ENCODE peak calls at places on chromosomes 16 and 17, in ten cellular contexts. M is cardiac fibroblast, V is brain microvascular endothelial cell, Z is A549, O is right lobe of liver, Q is OCI-LY7, Y is cardiac muscle cell, S is heart right ventricle, J is esophagus muscularis mucosa, I is dorsolateral prefrontal cortex. G is an unnamed sample.

GRCh38 chr16:74297296-74297665 is 667 bp downstream of the PSMD7 start:
- DNase-seq in S (no peak), M (peak), Z (no peak), Q (peak), Y (peak), J (no peak), I (peak), V (peak), O (peak), G (no peak)

GRCh38 chr16:13351651-13352217 is 450.3 kb downstream of the SHISA9 start:
- DNase-seq in I (no peak), O (no peak), Z (no peak), S (no peak), M (no peak), V (no peak), Y (no peak), Q (no peak), J (no peak), G (no peak)

GRCh38 chr17:29667969-29668368 is 45.3 kb upstream of the CORO6 start:
- DNase-seq in V (no peak), S (peak), Q (no peak), J (no peak), I (no peak), M (no peak), O (no peak), Z (no peak), Y (peak), G (no peak)

GRCh38 chr17:56785396-56785795 is 48.3 kb downstream of the C17orf67 start:
- DNase-seq in V (no peak), S (no peak), O (no peak), M (peak), Q (no peak), Y (no peak), I (no peak), Z (no peak), J (no peak), G (no peak)

GRCh38 chr16:70468776-70469525 is 14.6 kb downstream of the FCSK start:
- DNase-seq in I (no peak), O (no peak), Q (no peak), S (no peak), V (no peak), J (no peak), M (no peak), Y (no peak), Z (no peak), G (no peak)

GRCh38 chr17:28599311-28600184 is 723 bp upstream of the SPAG5 start:
- DNase-seq in O (peak), Q (peak), Y (no peak), J (no peak), I (peak), V (peak), S (peak), Z (peak), M (peak), G (no peak)

GRCh38 chr17:50603340-50603739 is 31.3 kb upstream of the ABCC3 start:
- DNase-seq in S (no peak), J (no peak), M (no peak), Q (peak), O (no peak), Z (peak), V (no peak), Y (no peak), I (no peak), G (no peak)

GRCh38 chr16:30557397-30557949 is 701 bp downstream of the ZNF764 start:
- DNase-seq in Y (no peak), O (no peak), J (no peak), S (no peak), V (no peak), Q (peak), M (no peak), Z (no peak), I (no peak), G (no peak)

GRCh38 chr17:74528491-74529199 is 2.6 kb downstream of the CD300LB start:
- DNase-seq in Z (no peak), J (peak), I (peak), Q (peak), O (no peak), M (no peak), S (peak), V (no peak), Y (no peak), G (peak)

GRCh38 chr17:20988001-20988641 is 54.7 kb downstream of the USP22 start:
- DNase-seq in J (no peak), Y (no peak), O (no peak), Z (no peak), V (no peak), I (no peak), M (no peak), S (no peak), Q (no peak), G (no peak)

GRCh38 chr17:65230040-65230439 is 92.9 kb downstream of the RGS9 start:
- DNase-seq in Z (peak), M (peak), Q (peak), J (no peak), V (no peak), S (no peak), Y (no peak), I (no peak), O (no peak), G (no peak)

GRCh38 chr17:75455896-75456416 is 479 bp upstream of the TMEM94 start:
- DNase-seq in Q (no peak), V (no peak), M (no peak), J (no peak), O (no peak), Z (no peak), S (no peak), Y (no peak), I (no peak), G (no peak)

GRCh38 chr16:27374794-27375499 is 27.0 kb upstream of the IL21R start:
- DNase-seq in Z (peak), J (no peak), Y (peak), S (peak), M (peak), I (peak), Q (peak), O (peak), V (peak), G (no peak)
- TF ChIP-seq CTCF in Z (peak), J (peak), Y (peak), S (peak), M (peak), I (peak), Q (peak), O (peak), V (peak), G (peak)

GRCh38 chr17:34895388-34895787 is 65.9 kb downstream of the CCT6B start:
- DNase-seq in Y (peak), V (no peak), J (no peak), Q (no peak), M (no peak), Z (no peak), I (no peak), S (no peak), O (no peak), G (no peak)

GRCh38 chr17:34894971-34895370 is 66.3 kb downstream of the CCT6B start:
- DNase-seq in I (no peak), O (no peak), S (no peak), M (no peak), Y (no peak), Z (no peak), Q (no peak), V (no peak), J (no peak), G (no peak)

GRCh38 chr17:34892864-34893263 is 68.4 kb downstream of the CCT6B start:
- DNase-seq in J (no peak), S (no peak), V (no peak), Q (peak), I (peak), Z (peak), O (no peak), Y (peak), M (no peak), G (no peak)
- TF ChIP-seq CTCF in J (no peak), S (peak), V (peak), Q (peak), I (peak), Z (peak), O (peak), Y (peak), M (peak), G (peak)

GRCh38 chr16:78240459-78241222 is 141.2 kb downstream of the WWOX start:
- DNase-seq in V (no peak), O (peak), J (peak), Y (no peak), I (no peak), M (no peak), S (no peak), Q (no peak), Z (peak), G (no peak)
- TF ChIP-seq CTCF in V (no peak), O (no peak), J (no peak), Y (no peak), I (no peak), M (no peak), S (no peak), Q (no peak), Z (no peak), G (no peak)

GRCh38 chr17:44170499-44171201 is at the start of gene ASB16:
- DNase-seq in Q (no peak), I (no peak), O (no peak), J (no peak), V (no peak), M (peak), S (peak), Z (no peak), Y (peak), G (no peak)
- TF ChIP-seq CTCF in Q (no peak), I (no peak), O (no peak), J (no peak), V (peak), M (no peak), S (no peak), Z (no peak), Y (no peak), G (no peak)

DNA sequence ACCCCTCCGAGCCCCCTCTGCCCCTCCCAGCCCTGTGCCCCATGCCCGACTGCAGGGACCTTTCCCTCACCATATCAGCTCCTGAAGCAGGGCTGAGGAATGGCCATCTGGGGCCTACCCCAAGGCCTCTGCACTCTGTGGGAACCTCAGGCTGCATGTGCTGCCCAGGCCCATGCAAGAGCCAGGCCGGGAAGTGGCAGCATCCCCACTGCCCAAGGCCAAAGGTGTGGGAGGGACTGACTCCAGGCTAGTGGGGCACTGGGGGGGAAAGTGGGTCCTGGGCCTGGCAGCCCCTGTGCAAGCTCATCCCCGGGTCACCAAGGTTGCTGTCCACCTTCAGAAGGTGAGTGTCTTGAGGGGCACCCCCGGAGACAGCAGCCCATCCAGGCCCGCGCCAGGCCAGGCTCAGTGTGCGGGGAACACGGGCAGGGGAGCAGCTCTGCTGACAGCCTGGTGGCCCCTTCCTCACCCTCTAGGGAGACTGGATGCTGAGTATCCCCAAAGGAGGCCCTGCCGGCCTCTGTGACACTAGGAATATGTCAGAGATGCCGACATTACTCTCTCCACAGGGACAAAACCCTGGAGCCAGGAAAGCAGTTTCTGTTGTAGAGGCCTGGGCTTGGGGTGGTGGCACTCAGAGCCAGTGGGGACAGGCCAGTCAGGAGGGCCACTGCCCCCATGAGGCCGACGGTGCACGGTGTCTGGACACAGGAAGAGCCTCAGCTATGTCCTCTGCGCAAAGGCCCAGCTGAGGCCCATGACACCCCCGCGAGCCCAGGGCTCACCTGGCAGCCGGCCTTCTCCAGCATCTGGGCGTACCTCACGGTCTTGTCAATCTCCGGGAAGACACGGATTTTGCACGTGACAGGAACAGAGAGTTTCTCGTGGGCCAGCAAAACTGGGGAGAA is 3.3 kb downstream of the DUS1L start:
- DNase-seq in M (no peak), Y (no peak), J (no peak), Q (no peak), I (no peak), S (no peak), V (no peak), O (no peak), Z (no peak), G (no peak)
- TF ChIP-seq CTCF in M (no peak), Y (no peak), J (no peak), Q (no peak), I (no peak), S (no peak), V (peak), O (no peak), Z (no peak), G (no peak)

DNA sequence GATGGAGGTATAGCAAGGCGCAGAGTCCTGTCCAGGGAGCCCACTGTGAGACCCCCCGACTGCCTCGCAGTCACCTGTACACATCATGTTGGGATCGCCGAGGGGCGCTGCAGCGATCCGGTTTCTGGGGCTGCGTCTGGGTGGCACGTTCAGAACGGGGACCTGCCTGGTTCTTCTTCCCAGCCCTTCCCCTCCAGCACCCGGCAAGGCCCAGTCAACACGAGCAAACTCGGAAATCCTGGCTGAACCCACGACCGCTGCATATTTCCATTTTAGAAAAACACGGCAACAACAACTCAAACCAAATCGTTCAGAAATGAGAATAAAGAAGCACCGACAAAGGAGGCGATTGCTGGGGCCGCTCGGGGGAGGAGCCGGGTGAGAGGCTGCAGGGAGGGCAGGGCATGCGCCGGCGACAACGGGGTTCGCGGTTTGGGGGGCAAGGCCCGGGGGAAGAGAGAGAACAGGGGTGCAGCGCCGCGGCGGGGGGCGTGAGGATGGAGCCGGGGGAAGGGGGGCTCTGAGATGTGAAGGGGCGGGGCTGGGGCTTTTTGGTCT is 597 bp downstream of the HSDL1 start:
- DNase-seq in O (peak), Y (peak), M (peak), I (peak), V (no peak), S (peak), Q (peak), J (no peak), Z (peak), G (no peak)
- TF ChIP-seq CTCF in O (no peak), Y (peak), M (peak), I (no peak), V (peak), S (no peak), Q (peak), J (no peak), Z (no peak), G (peak)

GRCh38 chr17:79090503-79091372 is 16.1 kb downstream of the ENGASE start:
- DNase-seq in Z (no peak), Q (no peak), M (peak), Y (no peak), I (no peak), S (no peak), J (no peak), V (no peak), O (no peak), G (no peak)
- TF ChIP-seq CTCF in Z (no peak), Q (no peak), M (peak), Y (peak), I (no peak), S (peak), J (peak), V (peak), O (peak), G (peak)

GRCh38 chr17:35142467-35142796 is 329 bp upstream of the NLE1 start:
- DNase-seq in Z (no peak), O (no peak), S (no peak), J (no peak), M (no peak), Y (no peak), Q (no peak), I (no peak), V (no peak), G (no peak)
- TF ChIP-seq CTCF in Z (no peak), O (no peak), S (no peak), J (no peak), M (no peak), Y (no peak), Q (no peak), I (no peak), V (no peak), G (peak)

DNA sequence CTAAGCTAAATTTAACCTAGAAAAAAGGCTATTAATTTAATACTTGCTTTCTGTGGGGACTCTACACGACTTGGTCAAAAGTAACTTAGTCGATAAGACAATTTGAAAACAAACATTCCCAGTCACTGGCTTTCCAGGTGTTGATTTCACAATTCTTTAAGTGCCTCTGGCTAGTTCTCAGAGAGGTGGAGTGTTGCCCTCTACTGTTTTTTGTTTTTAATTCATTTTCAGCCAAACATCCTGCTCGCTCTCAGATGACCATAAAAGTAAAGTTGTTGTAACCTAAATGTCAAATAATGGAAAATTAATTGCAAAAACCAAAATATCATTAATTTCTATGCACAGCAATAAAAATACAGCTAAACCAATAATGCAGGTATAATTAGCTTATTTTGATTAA is 107.1 kb downstream of the MYO1D start:
- DNase-seq in Z (peak), J (no peak), Q (no peak), I (no peak), M (peak), S (no peak), V (no peak), Y (peak), O (no peak), G (no peak)
- TF ChIP-seq CTCF in Z (peak), J (no peak), Q (peak), I (no peak), M (no peak), S (no peak), V (peak), Y (no peak), O (peak), G (peak)

DNA sequence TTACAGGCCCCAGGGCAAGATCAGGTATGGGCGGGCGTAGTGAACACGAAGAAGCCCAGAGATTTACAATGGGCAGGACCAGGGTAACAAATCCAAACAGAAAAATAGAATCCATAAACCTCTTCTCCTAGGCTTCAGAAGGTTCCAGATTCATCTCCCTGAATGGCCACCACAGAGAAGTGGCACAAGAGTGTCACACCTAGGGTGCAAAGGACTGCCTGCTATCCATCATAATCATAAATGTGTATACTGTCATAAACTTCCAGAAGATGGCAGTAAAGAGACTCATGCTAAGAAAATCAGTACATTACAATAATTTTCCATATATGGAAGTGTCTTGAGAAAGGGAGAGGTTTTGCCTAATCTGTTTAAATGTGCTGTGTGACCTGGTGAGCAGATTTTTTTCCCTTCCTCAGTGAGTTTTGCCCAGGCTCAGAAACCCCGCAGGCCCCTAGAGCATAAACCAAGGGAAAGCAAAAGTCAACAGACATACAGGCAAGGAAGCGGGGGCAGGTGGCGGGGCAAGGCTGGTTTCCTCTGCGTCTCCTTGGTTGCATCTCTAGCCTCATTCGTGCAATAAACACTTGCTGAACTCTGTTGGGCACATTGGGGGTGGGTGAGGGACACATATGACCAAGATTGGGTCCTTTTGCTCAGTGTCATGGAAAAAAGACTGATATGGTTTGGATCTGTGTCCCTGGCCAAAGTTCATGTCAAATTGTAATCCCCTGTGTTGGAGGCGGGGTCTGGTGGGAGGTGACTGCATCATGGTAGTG is 92.0 kb upstream of the CDH5 start:
- DNase-seq in M (peak), Z (peak), Q (peak), I (no peak), J (no peak), Y (no peak), S (no peak), O (no peak), V (no peak), G (no peak)
- TF ChIP-seq CTCF in M (peak), Z (peak), Q (peak), I (peak), J (peak), Y (peak), S (peak), O (peak), V (peak), G (peak)